ENCODE peak calls at places on chromosomes 13 and 19, in eight cellular contexts. E, D, Q, C, M, N, F and H are unnamed samples.

GRCh38 chr19:12580180-12580694 is 29.0 kb upstream of the ZNF564 start:
- DNase-seq in F (no peak), C (no peak), N (no peak), E (no peak), Q (no peak), M (no peak), D (no peak), H (no peak)

GRCh38 chr13:108911807-108912206 is 282.4 kb downstream of the MYO16 start:
- DNase-seq in D (no peak), C (no peak), E (no peak), F (no peak), Q (no peak), M (no peak), N (no peak), H (no peak)

GRCh38 chr19:9914315-9915207 is 21.8 kb downstream of the OLFM2 start:
- DNase-seq in Q (peak; percentile 69), C (no peak), M (peak; percentile 72), F (peak; percentile 68), D (peak; percentile 92), E (peak; percentile 60), N (peak; percentile 63), H (no peak)

GRCh38 chr19:45306522-45307027 is 16.1 kb downstream of the CKM start:
- DNase-seq in N (no peak), M (no peak), E (no peak), D (no peak), F (no peak), C (no peak), Q (no peak), H (no peak)

GRCh38 chr19:11339254-11340098 is at the start of gene RAB3D:
- DNase-seq in E (peak; percentile 84), D (peak; percentile 97), N (peak; percentile 60), M (peak; percentile 97), Q (peak; percentile 74), F (peak; percentile 95), C (peak; percentile 18), H (no peak)

GRCh38 chr13:24161980-24162517 is 1.5 kb downstream of the SPATA13 start:
- DNase-seq in Q (no peak), M (no peak), C (no peak), D (no peak), F (no peak), N (no peak), E (no peak), H (no peak)

GRCh38 chr13:41603917-41604316 is 146.6 kb downstream of the RGCC start:
- DNase-seq in F (no peak), Q (no peak), C (no peak), M (no peak), D (no peak), E (no peak), N (no peak), H (no peak)

GRCh38 chr13:25928941-25929505 is 122.8 kb downstream of the SHISA2 start:
- DNase-seq in C (no peak), E (no peak), F (no peak), Q (no peak), M (no peak), N (no peak), D (no peak), H (no peak)

GRCh38 chr19:50514346-50515167 is 844 bp upstream of the ASPDH start:
- DNase-seq in N (no peak), Q (no peak), E (no peak), F (no peak), D (no peak), C (peak; percentile 42), M (no peak), H (no peak)

GRCh38 chr13:28357846-28358496 is 137.0 kb downstream of the FLT1 start:
- DNase-seq in F (no peak), D (no peak), N (no peak), M (no peak), Q (no peak), E (no peak), C (no peak), H (no peak)

GRCh38 chr13:26584713-26585112 is 27.2 kb downstream of the WASF3 start:
- DNase-seq in N (no peak), D (no peak), C (no peak), E (no peak), Q (no peak), F (no peak), M (no peak), H (no peak)

GRCh38 chr13:36345438-36346221 is 564 bp downstream of the SPART start:
- DNase-seq in N (peak; percentile 25), M (peak; percentile 88), Q (no peak), F (peak; percentile 62), C (peak; percentile 35), E (peak; percentile 27), D (no peak), H (peak; percentile 27)

GRCh38 chr13:41668130-41668757 is 210.9 kb downstream of the RGCC start:
- DNase-seq in C (no peak), Q (no peak), N (no peak), E (no peak), M (peak; percentile 70), F (no peak), D (no peak), H (peak; percentile 83)

GRCh38 chr13:101150998-101151397 is 265.3 kb downstream of the NALCN start:
- DNase-seq in N (no peak), Q (no peak), D (no peak), F (no peak), M (no peak), C (no peak), E (no peak), H (no peak)

GRCh38 chr19:29650988-29651387 is 14.3 kb upstream of the PLEKHF1 start:
- DNase-seq in F (no peak), D (no peak), E (no peak), C (no peak), Q (no peak), N (no peak), M (no peak), H (no peak)

GRCh38 chr13:79225487-79226232 is 180.4 kb downstream of the RBM26 start:
- DNase-seq in Q (no peak), F (no peak), C (no peak), E (no peak), M (no peak), N (no peak), D (no peak), H (no peak)

GRCh38 chr19:3932931-3933810 is at the start of gene NMRK2:
- DNase-seq in E (no peak), N (no peak), M (no peak), F (peak; percentile 66), Q (no peak), C (no peak), D (no peak), H (no peak)

GRCh38 chr19:54937926-54938325 is 9.4 kb downstream of the NLRP7 start:
- DNase-seq in Q (no peak), F (no peak), M (no peak), C (no peak), D (no peak), E (no peak), N (no peak), H (no peak)

GRCh38 chr19:43908659-43909058 is 26.4 kb downstream of the ZNF45 start:
- DNase-seq in C (no peak), F (no peak), Q (no peak), E (no peak), N (no peak), D (no peak), M (no peak), H (no peak)

GRCh38 chr19:374886-375235 is 30.3 kb upstream of the MIER2 start:
- DNase-seq in N (no peak), M (no peak), E (no peak), D (no peak), F (no peak), C (no peak), Q (no peak), H (no peak)

GRCh38 chr13:21287331-21287907 is 111.0 kb downstream of the MRPL57 start:
- DNase-seq in E (no peak), F (no peak), Q (no peak), D (no peak), M (no peak), C (no peak), N (no peak), H (no peak)

GRCh38 chr13:48424212-48424611 is 11.3 kb upstream of the LPAR6 start:
- DNase-seq in D (no peak), Q (no peak), F (no peak), N (no peak), C (no peak), M (no peak), E (no peak), H (no peak)

GRCh38 chr19:34806976-34807860 is 34.2 kb upstream of the ZNF599 start:
- DNase-seq in F (no peak), D (no peak), E (no peak), Q (no peak), C (no peak), M (no peak), N (no peak), H (no peak)

GRCh38 chr13:33100876-33101275 is 84.7 kb downstream of the KL start:
- DNase-seq in F (no peak), M (no peak), Q (no peak), C (no peak), N (no peak), E (no peak), D (no peak), H (no peak)

GRCh38 chr13:97856001-97856675 is 97.3 kb upstream of the IPO5 start:
- DNase-seq in D (no peak), C (no peak), N (no peak), Q (no peak), E (no peak), F (peak; percentile 34), M (peak; percentile 68), H (peak; percentile 13)

GRCh38 chr19:1807695-1808394 is 4.2 kb downstream of the ATP8B3 start:
- DNase-seq in M (no peak), Q (no peak), F (no peak), D (no peak), E (no peak), C (no peak), N (no peak), H (no peak)

GRCh38 chr19:12993562-12993961 is 1.7 kb upstream of the NFIX start:
- DNase-seq in D (no peak), E (no peak), F (no peak), Q (no peak), M (no peak), N (no peak), C (no peak), H (no peak)

GRCh38 chr13:42991892-42992584 is at the start of gene EPSTI1:
- DNase-seq in E (peak; percentile 37), Q (peak; percentile 58), M (peak; percentile 81), C (no peak), N (peak; percentile 58), D (no peak), F (peak; percentile 61), H (peak; percentile 47)

GRCh38 chr13:31372454-31372853 is 172.7 kb downstream of the B3GLCT start:
- DNase-seq in F (no peak), D (no peak), C (no peak), Q (no peak), M (no peak), E (no peak), N (no peak), H (no peak)